ENCODE peak calls at places on chromosomes 7 and 10, in ten cellular contexts. One of them, this sample, is unnamed.

GRCh38 chr10:6018422-6018821 is 41.1 kb upstream of the IL15RA start:
- DNase-seq in astrocyte of the spinal cord: no peak
- DNase-seq in psoas muscle: no peak
- DNase-seq in upper lobe of left lung: no peak
- DNase-seq in transverse colon: no peak
- DNase-seq in IMR-90: no peak
- DNase-seq in adipocyte: no peak
- DNase-seq in Caco-2: no peak
- DNase-seq in body of pancreas: peak
- DNase-seq in BJ: no peak
- DNase-seq in this sample: no peak

GRCh38 chr10:71975891-71976725 is 11.9 kb downstream of the CHST3 start:
- DNase-seq in astrocyte of the spinal cord: peak
- DNase-seq in BJ: no peak
- DNase-seq in transverse colon: peak
- DNase-seq in body of pancreas: peak
- DNase-seq in psoas muscle: peak
- DNase-seq in upper lobe of left lung: no peak
- DNase-seq in Caco-2: no peak
- DNase-seq in IMR-90: peak
- DNase-seq in adipocyte: peak
- DNase-seq in this sample: peak

GRCh38 chr10:135601-136464 is 578 bp downstream of the ZMYND11 start:
- DNase-seq in BJ: no peak
- DNase-seq in IMR-90: peak
- DNase-seq in body of pancreas: peak
- DNase-seq in astrocyte of the spinal cord: peak
- DNase-seq in transverse colon: peak
- DNase-seq in adipocyte: peak
- DNase-seq in upper lobe of left lung: peak
- DNase-seq in Caco-2: peak
- DNase-seq in psoas muscle: peak
- DNase-seq in this sample: peak

GRCh38 chr10:105872665-105873064 is 1231.6 kb downstream of the SORCS3 start:
- DNase-seq in astrocyte of the spinal cord: no peak
- DNase-seq in Caco-2: no peak
- DNase-seq in body of pancreas: no peak
- DNase-seq in upper lobe of left lung: no peak
- DNase-seq in psoas muscle: no peak
- DNase-seq in BJ: no peak
- DNase-seq in IMR-90: no peak
- DNase-seq in transverse colon: no peak
- DNase-seq in adipocyte: no peak
- DNase-seq in this sample: no peak

GRCh38 chr7:122532406-122533269 is 166.3 kb downstream of the RNF133 start:
- DNase-seq in astrocyte of the spinal cord: peak
- DNase-seq in psoas muscle: no peak
- DNase-seq in transverse colon: no peak
- DNase-seq in IMR-90: peak
- DNase-seq in body of pancreas: no peak
- DNase-seq in adipocyte: peak
- DNase-seq in Caco-2: no peak
- DNase-seq in upper lobe of left lung: no peak
- DNase-seq in BJ: no peak
- DNase-seq in this sample: peak

GRCh38 chr10:26725837-26726727 is 28.6 kb downstream of the PDSS1 start:
- DNase-seq in body of pancreas: peak
- DNase-seq in adipocyte: peak
- DNase-seq in BJ: no peak
- DNase-seq in IMR-90: peak
- DNase-seq in Caco-2: no peak
- DNase-seq in upper lobe of left lung: peak
- DNase-seq in transverse colon: peak
- DNase-seq in astrocyte of the spinal cord: peak
- DNase-seq in psoas muscle: peak
- DNase-seq in this sample: peak

GRCh38 chr7:46775776-46776175 is 806.1 kb downstream of the TNS3 start:
- DNase-seq in transverse colon: no peak
- DNase-seq in psoas muscle: no peak
- DNase-seq in body of pancreas: no peak
- DNase-seq in IMR-90: peak
- DNase-seq in upper lobe of left lung: no peak
- DNase-seq in BJ: peak
- DNase-seq in astrocyte of the spinal cord: no peak
- DNase-seq in adipocyte: peak
- DNase-seq in Caco-2: no peak
- DNase-seq in this sample: no peak

GRCh38 chr10:111126981-111127848 is 50.4 kb downstream of the ADRA2A start:
- DNase-seq in body of pancreas: no peak
- DNase-seq in astrocyte of the spinal cord: no peak
- DNase-seq in Caco-2: no peak
- DNase-seq in adipocyte: no peak
- DNase-seq in transverse colon: no peak
- DNase-seq in upper lobe of left lung: no peak
- DNase-seq in BJ: no peak
- DNase-seq in psoas muscle: no peak
- DNase-seq in IMR-90: no peak
- DNase-seq in this sample: no peak

GRCh38 chr10:62083868-62084267 is 182.4 kb downstream of the ARID5B start:
- DNase-seq in astrocyte of the spinal cord: peak
- DNase-seq in adipocyte: peak
- DNase-seq in transverse colon: peak
- DNase-seq in body of pancreas: peak
- DNase-seq in Caco-2: no peak
- DNase-seq in psoas muscle: no peak
- DNase-seq in upper lobe of left lung: no peak
- DNase-seq in BJ: no peak
- DNase-seq in IMR-90: peak
- DNase-seq in this sample: peak

GRCh38 chr7:108348913-108349312 is 107.3 kb downstream of the NRCAM start:
- DNase-seq in BJ: no peak
- DNase-seq in transverse colon: no peak
- DNase-seq in body of pancreas: no peak
- DNase-seq in upper lobe of left lung: no peak
- DNase-seq in adipocyte: peak
- DNase-seq in psoas muscle: no peak
- DNase-seq in astrocyte of the spinal cord: peak
- DNase-seq in IMR-90: peak
- DNase-seq in Caco-2: no peak
- DNase-seq in this sample: no peak

GRCh38 chr10:63143984-63144383 is 10.9 kb downstream of the NRBF2 start:
- DNase-seq in IMR-90: no peak
- DNase-seq in psoas muscle: no peak
- DNase-seq in transverse colon: no peak
- DNase-seq in body of pancreas: no peak
- DNase-seq in astrocyte of the spinal cord: no peak
- DNase-seq in upper lobe of left lung: no peak
- DNase-seq in adipocyte: no peak
- DNase-seq in BJ: no peak
- DNase-seq in Caco-2: no peak
- DNase-seq in this sample: no peak

GRCh38 chr7:49488573-49488972 is 284.9 kb upstream of the VWC2 start:
- DNase-seq in Caco-2: no peak
- DNase-seq in body of pancreas: no peak
- DNase-seq in IMR-90: no peak
- DNase-seq in adipocyte: no peak
- DNase-seq in BJ: no peak
- DNase-seq in psoas muscle: no peak
- DNase-seq in astrocyte of the spinal cord: no peak
- DNase-seq in upper lobe of left lung: no peak
- DNase-seq in transverse colon: no peak
- DNase-seq in this sample: no peak

GRCh38 chr10:46992794-46993552 is 81.7 kb downstream of the PTPN20 start:
- DNase-seq in IMR-90: peak
- DNase-seq in body of pancreas: peak
- DNase-seq in Caco-2: no peak
- DNase-seq in adipocyte: peak
- DNase-seq in BJ: no peak
- DNase-seq in astrocyte of the spinal cord: peak
- DNase-seq in transverse colon: peak
- DNase-seq in psoas muscle: peak
- DNase-seq in upper lobe of left lung: no peak
- DNase-seq in this sample: peak

GRCh38 chr10:6497524-6498140 is 82.4 kb downstream of the PRKCQ start:
- DNase-seq in astrocyte of the spinal cord: no peak
- DNase-seq in IMR-90: no peak
- DNase-seq in transverse colon: no peak
- DNase-seq in BJ: no peak
- DNase-seq in upper lobe of left lung: no peak
- DNase-seq in adipocyte: no peak
- DNase-seq in psoas muscle: no peak
- DNase-seq in body of pancreas: no peak
- DNase-seq in Caco-2: no peak
- DNase-seq in this sample: no peak

GRCh38 chr10:130193493-130194193 is 57.5 kb downstream of the GLRX3 start:
- DNase-seq in Caco-2: peak
- DNase-seq in psoas muscle: no peak
- DNase-seq in transverse colon: no peak
- DNase-seq in IMR-90: peak
- DNase-seq in BJ: no peak
- DNase-seq in upper lobe of left lung: no peak
- DNase-seq in adipocyte: no peak
- DNase-seq in body of pancreas: no peak
- DNase-seq in astrocyte of the spinal cord: no peak
- DNase-seq in this sample: no peak

GRCh38 chr7:21960922-21961321 is 15.2 kb upstream of the CDCA7L start:
- DNase-seq in body of pancreas: no peak
- DNase-seq in psoas muscle: no peak
- DNase-seq in BJ: peak
- DNase-seq in adipocyte: peak
- DNase-seq in IMR-90: peak
- DNase-seq in Caco-2: no peak
- DNase-seq in upper lobe of left lung: no peak
- DNase-seq in astrocyte of the spinal cord: peak
- DNase-seq in transverse colon: no peak
- DNase-seq in this sample: peak

GRCh38 chr7:31437466-31437865 is 76.4 kb upstream of the ITPRID1 start:
- DNase-seq in upper lobe of left lung: no peak
- DNase-seq in astrocyte of the spinal cord: no peak
- DNase-seq in body of pancreas: no peak
- DNase-seq in psoas muscle: no peak
- DNase-seq in Caco-2: no peak
- DNase-seq in transverse colon: no peak
- DNase-seq in IMR-90: no peak
- DNase-seq in BJ: no peak
- DNase-seq in adipocyte: no peak
- DNase-seq in this sample: no peak

GRCh38 chr7:131532570-131533091 is 23.8 kb downstream of the PODXL start:
- DNase-seq in BJ: no peak
- DNase-seq in IMR-90: no peak
- DNase-seq in psoas muscle: no peak
- DNase-seq in Caco-2: no peak
- DNase-seq in transverse colon: no peak
- DNase-seq in body of pancreas: no peak
- DNase-seq in upper lobe of left lung: no peak
- DNase-seq in astrocyte of the spinal cord: no peak
- DNase-seq in adipocyte: no peak
- DNase-seq in this sample: no peak

GRCh38 chr7:133126422-133126821 is 44.5 kb upstream of the CHCHD3 start:
- DNase-seq in BJ: no peak
- DNase-seq in astrocyte of the spinal cord: no peak
- DNase-seq in psoas muscle: no peak
- DNase-seq in adipocyte: no peak
- DNase-seq in IMR-90: no peak
- DNase-seq in transverse colon: no peak
- DNase-seq in body of pancreas: no peak
- DNase-seq in Caco-2: no peak
- DNase-seq in upper lobe of left lung: no peak
- DNase-seq in this sample: no peak

GRCh38 chr10:77416327-77417135 is 221.1 kb downstream of the KCNMA1 start:
- DNase-seq in IMR-90: peak
- DNase-seq in psoas muscle: no peak
- DNase-seq in BJ: peak
- DNase-seq in adipocyte: peak
- DNase-seq in body of pancreas: peak
- DNase-seq in upper lobe of left lung: no peak
- DNase-seq in Caco-2: peak
- DNase-seq in astrocyte of the spinal cord: peak
- DNase-seq in transverse colon: no peak
- DNase-seq in this sample: no peak
- H3K4me3 ChIP-seq in IMR-90: no peak
- H3K4me3 ChIP-seq in psoas muscle: no peak
- H3K4me3 ChIP-seq in BJ: no peak
- H3K4me3 ChIP-seq in adipocyte: no peak
- H3K4me3 ChIP-seq in body of pancreas: no peak
- H3K4me3 ChIP-seq in upper lobe of left lung: no peak
- H3K4me3 ChIP-seq in Caco-2: no peak
- H3K4me3 ChIP-seq in astrocyte of the spinal cord: no peak
- H3K4me3 ChIP-seq in transverse colon: no peak
- H3K4me3 ChIP-seq in this sample: no peak

GRCh38 chr7:3301831-3302618 is 973 bp downstream of the SDK1 start:
- DNase-seq in Caco-2: no peak
- DNase-seq in body of pancreas: peak
- DNase-seq in transverse colon: no peak
- DNase-seq in astrocyte of the spinal cord: peak
- DNase-seq in upper lobe of left lung: no peak
- DNase-seq in psoas muscle: no peak
- DNase-seq in BJ: no peak
- DNase-seq in adipocyte: peak
- DNase-seq in IMR-90: peak
- DNase-seq in this sample: peak
- H3K4me3 ChIP-seq in Caco-2: peak
- H3K4me3 ChIP-seq in body of pancreas: peak
- H3K4me3 ChIP-seq in transverse colon: peak
- H3K4me3 ChIP-seq in astrocyte of the spinal cord: peak
- H3K4me3 ChIP-seq in upper lobe of left lung: peak
- H3K4me3 ChIP-seq in psoas muscle: peak
- H3K4me3 ChIP-seq in BJ: no peak
- H3K4me3 ChIP-seq in adipocyte: peak
- H3K4me3 ChIP-seq in IMR-90: peak
- H3K4me3 ChIP-seq in this sample: peak

GRCh38 chr10:77774940-77775391 is 137.4 kb upstream of the KCNMA1 start:
- DNase-seq in adipocyte: peak
- DNase-seq in body of pancreas: no peak
- DNase-seq in BJ: no peak
- DNase-seq in IMR-90: peak
- DNase-seq in astrocyte of the spinal cord: peak
- DNase-seq in transverse colon: no peak
- DNase-seq in upper lobe of left lung: no peak
- DNase-seq in psoas muscle: no peak
- DNase-seq in Caco-2: no peak
- DNase-seq in this sample: no peak
- H3K4me3 ChIP-seq in adipocyte: no peak
- H3K4me3 ChIP-seq in body of pancreas: no peak
- H3K4me3 ChIP-seq in BJ: no peak
- H3K4me3 ChIP-seq in IMR-90: no peak
- H3K4me3 ChIP-seq in astrocyte of the spinal cord: no peak
- H3K4me3 ChIP-seq in transverse colon: no peak
- H3K4me3 ChIP-seq in upper lobe of left lung: no peak
- H3K4me3 ChIP-seq in psoas muscle: no peak
- H3K4me3 ChIP-seq in Caco-2: no peak
- H3K4me3 ChIP-seq in this sample: no peak

GRCh38 chr7:6170571-6171531 is 101.6 kb downstream of the CYTH3 start:
- DNase-seq in IMR-90: no peak
- DNase-seq in psoas muscle: no peak
- DNase-seq in upper lobe of left lung: no peak
- DNase-seq in Caco-2: no peak
- DNase-seq in adipocyte: no peak
- DNase-seq in astrocyte of the spinal cord: no peak
- DNase-seq in transverse colon: no peak
- DNase-seq in body of pancreas: no peak
- DNase-seq in BJ: no peak
- DNase-seq in this sample: no peak
- H3K4me3 ChIP-seq in IMR-90: no peak
- H3K4me3 ChIP-seq in psoas muscle: peak
- H3K4me3 ChIP-seq in upper lobe of left lung: peak
- H3K4me3 ChIP-seq in Caco-2: no peak
- H3K4me3 ChIP-seq in adipocyte: no peak
- H3K4me3 ChIP-seq in astrocyte of the spinal cord: peak
- H3K4me3 ChIP-seq in transverse colon: no peak
- H3K4me3 ChIP-seq in body of pancreas: no peak
- H3K4me3 ChIP-seq in BJ: no peak
- H3K4me3 ChIP-seq in this sample: no peak

GRCh38 chr7:15686957-15687644 is 618 bp upstream of the MEOX2 start:
- DNase-seq in adipocyte: no peak
- DNase-seq in psoas muscle: no peak
- DNase-seq in IMR-90: no peak
- DNase-seq in astrocyte of the spinal cord: no peak
- DNase-seq in transverse colon: no peak
- DNase-seq in BJ: no peak
- DNase-seq in upper lobe of left lung: no peak
- DNase-seq in body of pancreas: no peak
- DNase-seq in Caco-2: no peak
- DNase-seq in this sample: no peak
- H3K4me3 ChIP-seq in adipocyte: peak
- H3K4me3 ChIP-seq in psoas muscle: peak
- H3K4me3 ChIP-seq in IMR-90: no peak
- H3K4me3 ChIP-seq in astrocyte of the spinal cord: peak
- H3K4me3 ChIP-seq in transverse colon: no peak
- H3K4me3 ChIP-seq in BJ: no peak
- H3K4me3 ChIP-seq in upper lobe of left lung: peak
- H3K4me3 ChIP-seq in body of pancreas: no peak
- H3K4me3 ChIP-seq in Caco-2: peak
- H3K4me3 ChIP-seq in this sample: peak